ENCODE peak calls at places on chromosomes 3 and 15, in four cellular contexts. Z is cardiac fibroblast, T is GM10248, M is RWPE2. G is an unnamed sample.

GRCh38 chr15:93485922-93486327 is 396.9 kb upstream of the RGMA start:
- DNase-seq in M (no peak), T (no peak), Z (no peak), G (no peak)

GRCh38 chr3:124383846-124384483 is 346.3 kb upstream of the UMPS start:
- DNase-seq in M (no peak), T (no peak), Z (no peak), G (no peak)

GRCh38 chr15:96586901-96587300 is 256.4 kb downstream of the NR2F2 start:
- DNase-seq in M (no peak), Z (no peak), T (no peak), G (no peak)

GRCh38 chr15:66830358-66830757 is 128.3 kb downstream of the SMAD6 start:
- DNase-seq in Z (peak; percentile 85), T (no peak), M (peak; percentile 78), G (no peak)

GRCh38 chr3:67016522-67017080 is 18.5 kb downstream of the KBTBD8 start:
- DNase-seq in M (no peak), Z (no peak), T (no peak), G (no peak)

GRCh38 chr3:45792036-45792435 is 4.3 kb downstream of the SLC6A20 start:
- DNase-seq in Z (no peak), M (no peak), T (no peak), G (no peak)

GRCh38 chr15:41827290-41827879 is 507 bp upstream of the JMJD7 start:
- DNase-seq in T (no peak), Z (no peak), M (no peak), G (no peak)

GRCh38 chr3:126344380-126345041 is 12.7 kb downstream of the KLF15 start:
- DNase-seq in M (peak; percentile 37), T (no peak), Z (no peak), G (peak; percentile 13)

GRCh38 chr3:129441782-129442181 is 1.8 kb downstream of the IFT122 start:
- DNase-seq in M (no peak), T (no peak), Z (peak; percentile 91), G (no peak)

GRCh38 chr3:108940166-108940565 is 13.5 kb downstream of the GUCA1C start:
- DNase-seq in Z (no peak), T (no peak), M (no peak), G (no peak)

GRCh38 chr15:91844928-91845327 is 8.6 kb upstream of the SLCO3A1 start:
- DNase-seq in M (no peak), T (no peak), Z (no peak), G (no peak)

GRCh38 chr15:97759363-97759762 is 201.1 kb upstream of the ARRDC4 start:
- DNase-seq in Z (peak; percentile 31), T (no peak), M (no peak), G (no peak)

GRCh38 chr15:74525328-74525727 is 15.7 kb upstream of the ARID3B start:
- DNase-seq in Z (peak; percentile 37), T (no peak), M (no peak), G (no peak)

GRCh38 chr15:79474252-79474651 is 42.1 kb downstream of the MINAR1 start:
- DNase-seq in M (no peak), Z (peak; percentile 14), T (no peak), G (no peak)

GRCh38 chr3:154090116-154090420 is 31.1 kb upstream of the ARHGEF26 start:
- DNase-seq in T (no peak), M (no peak), Z (peak; percentile 6), G (no peak)

GRCh38 chr3:178422406-178422805 is 113.8 kb upstream of the KCNMB2 start:
- DNase-seq in Z (no peak), T (no peak), M (no peak), G (no peak)
- TF ChIP-seq CTCF in Z (no peak), T (no peak), M (no peak), G (peak; percentile 25)

DNA sequence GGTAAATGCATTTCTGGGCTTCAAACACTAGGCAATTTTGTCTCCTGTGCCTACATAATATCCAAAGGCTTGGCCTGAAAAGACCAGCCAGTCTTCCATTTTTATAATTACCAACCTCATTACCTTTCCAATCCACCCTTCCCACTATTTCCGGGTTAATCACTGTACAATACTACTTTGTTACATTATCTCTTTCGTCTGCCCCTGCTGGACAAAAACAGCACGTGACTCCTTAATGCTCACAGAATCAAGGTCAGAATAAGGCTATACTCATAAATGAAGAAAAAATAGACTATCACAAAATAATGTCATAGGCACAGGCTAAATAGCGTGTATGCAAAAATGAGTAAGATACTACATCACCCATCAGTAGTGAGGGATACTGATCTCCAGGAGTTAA is 40.1 kb downstream of the ABI3BP start:
- DNase-seq in T (no peak), Z (no peak), M (no peak), G (no peak)
- TF ChIP-seq CTCF in T (no peak), Z (no peak), M (no peak), G (no peak)

GRCh38 chr3:25648925-25649828 is 15.5 kb downstream of the TOP2B start:
- DNase-seq in T (no peak), M (no peak), Z (no peak), G (no peak)
- TF ChIP-seq CTCF in T (no peak), M (no peak), Z (no peak), G (no peak)

GRCh38 chr3:11050666-11051323 is 58.2 kb downstream of the SLC6A1 start:
- DNase-seq in M (no peak), T (no peak), Z (no peak), G (no peak)
- TF ChIP-seq CTCF in M (no peak), T (no peak), Z (no peak), G (no peak)

GRCh38 chr3:38969321-38970235 is 82.2 kb downstream of the SCN11A start:
- DNase-seq in M (no peak), T (no peak), Z (no peak), G (no peak)

GRCh38 chr3:38968403-38968802 is 83.3 kb downstream of the SCN11A start:
- DNase-seq in Z (no peak), T (no peak), M (no peak), G (no peak)

GRCh38 chr3:38968891-38969290 is 82.9 kb downstream of the SCN11A start:
- DNase-seq in T (no peak), Z (no peak), M (no peak), G (no peak)

GRCh38 chr3:38964646-38965045 is 87.1 kb downstream of the SCN11A start:
- DNase-seq in M (no peak), T (no peak), Z (no peak), G (no peak)

GRCh38 chr3:38966956-38967795 is 84.6 kb downstream of the SCN11A start:
- DNase-seq in M (no peak), T (no peak), Z (no peak), G (no peak)
- TF ChIP-seq CTCF in M (no peak), T (no peak), Z (no peak), G (no peak)

GRCh38 chr15:53974121-53974520 is 4.1 kb upstream of the UNC13C start:
- DNase-seq in M (no peak), Z (no peak), T (no peak), G (no peak)

GRCh38 chr15:53978248-53978906 is at the start of gene UNC13C:
- DNase-seq in T (no peak), Z (no peak), M (peak; percentile 58), G (no peak)

GRCh38 chr15:53979051-53979788 is 979 bp downstream of the UNC13C start:
- DNase-seq in Z (no peak), T (no peak), M (no peak), G (no peak)

GRCh38 chr15:53974813-53975212 is 3.4 kb upstream of the UNC13C start:
- DNase-seq in Z (no peak), M (no peak), T (no peak), G (no peak)

DNA sequence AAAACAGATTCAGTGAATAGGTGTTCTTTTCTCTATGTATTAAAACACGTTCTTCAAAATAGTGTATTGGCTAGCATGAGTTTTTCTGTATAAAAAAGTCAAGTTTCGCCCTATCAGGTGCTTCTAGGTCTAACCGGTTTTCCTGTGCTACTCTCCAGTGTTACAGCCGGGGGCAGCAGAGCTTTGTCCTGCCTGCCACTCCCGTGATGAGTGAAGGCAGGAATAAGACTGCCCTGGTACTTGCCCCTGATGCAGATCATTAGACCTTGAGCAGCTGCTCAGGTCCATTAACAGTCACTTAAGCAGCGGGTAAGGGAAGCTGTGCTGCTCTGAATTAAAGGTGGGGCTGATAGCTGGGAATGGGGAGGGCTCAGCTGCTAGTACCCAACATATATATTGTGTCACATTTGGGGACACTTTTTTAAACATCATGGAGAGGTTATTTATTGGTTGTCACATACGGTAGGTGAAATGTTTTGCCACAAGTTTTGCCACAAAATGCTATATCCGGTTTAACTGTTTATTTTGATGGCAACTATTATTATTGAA is 1.3 kb upstream of the UNC13C start:
- DNase-seq in M (no peak), T (no peak), Z (no peak), G (no peak)
- TF ChIP-seq CTCF in M (peak; percentile 30), T (no peak), Z (no peak), G (no peak)